ENCODE peak calls at places on chromosomes 1 and 21, in four cellular contexts. A is stimulated activated CD4-positive, alpha-beta T cell treated with anti-CD3 and anti-CD28 coated beads, Interleukin-2, amount 100 ng/mL, for 4 hours; I is dermis microvascular lymphatic vessel endothelial cell; U is AG10803. M is an unnamed sample.

GRCh38 chr21:42404534-42404933 is 832 bp downstream of the UBASH3A start:
- DNase-seq in U (no peak), I (no peak), A (no peak), M (no peak)

GRCh38 chr1:6545276-6545934 is 8.9 kb downstream of the NOL9 start:
- DNase-seq in U (no peak), I (peak), A (no peak), M (no peak)

GRCh38 chr1:241744591-241744990 is 92.5 kb downstream of the WDR64 start:
- DNase-seq in U (no peak), I (no peak), A (no peak), M (no peak)

GRCh38 chr1:201506092-201506491 is 831 bp downstream of the CSRP1 start:
- DNase-seq in U (no peak), I (no peak), A (no peak), M (no peak)

GRCh38 chr1:229041946-229042345 is 229.0 kb upstream of the RAB4A start:
- DNase-seq in A (no peak), I (no peak), U (no peak), M (no peak)

GRCh38 chr1:1782399-1783221 is 4.3 kb upstream of the NADK start:
- DNase-seq in A (no peak), I (peak), U (peak), M (no peak)

GRCh38 chr1:28136636-28137613 is 39.6 kb downstream of the PTAFR start:
- DNase-seq in U (no peak), A (no peak), I (no peak), M (no peak)

GRCh38 chr1:219042769-219043168 is 130.9 kb upstream of the LYPLAL1 start:
- DNase-seq in U (no peak), I (no peak), A (no peak), M (no peak)

GRCh38 chr1:180901221-180901990 is 11.3 kb upstream of the KIAA1614 start:
- DNase-seq in A (no peak), I (no peak), U (no peak), M (no peak)

GRCh38 chr1:245942861-245943260 is 564.2 kb downstream of the SMYD3 start:
- DNase-seq in A (no peak), I (no peak), U (no peak), M (no peak)

GRCh38 chr1:22329171-22329540 is 122.5 kb upstream of the ZBTB40 start:
- DNase-seq in I (no peak), U (no peak), A (no peak), M (no peak)

GRCh38 chr1:172533511-172534116 is 664 bp downstream of the SUCO start:
- DNase-seq in A (peak), I (peak), U (peak), M (no peak)